ENCODE peak calls at places on chromosomes 2 and 18, in five cellular contexts. One of them, this sample, is unnamed.
A peak's percentile ranks its signal among the peaks of the same experiment; 100 is the strongest.

GRCh38 chr2:150911766-150912280 is 349.8 kb downstream of the RBM43 start:
- DNase-seq in NK-92 treated with Interleukin-12 subunit alpha and Interleukin-12 subunit beta, amount 100 ng/mL, for 24 hours: no peak
- DNase-seq in amniotic stem cell: no peak
- DNase-seq in ACHN: peak; percentile 10
- DNase-seq in pancreas: no peak
- DNase-seq in this sample: no peak

GRCh38 chr2:215784371-215784783 is 229.0 kb downstream of the MREG start:
- DNase-seq in amniotic stem cell: peak; percentile 58
- DNase-seq in NK-92 treated with Interleukin-12 subunit alpha and Interleukin-12 subunit beta, amount 100 ng/mL, for 24 hours: no peak
- DNase-seq in ACHN: no peak
- DNase-seq in pancreas: no peak
- DNase-seq in this sample: no peak

GRCh38 chr2:236685979-236686520 is 116.4 kb downstream of the ACKR3 start:
- DNase-seq in NK-92 treated with Interleukin-12 subunit alpha and Interleukin-12 subunit beta, amount 100 ng/mL, for 24 hours: no peak
- DNase-seq in ACHN: no peak
- DNase-seq in amniotic stem cell: no peak
- DNase-seq in pancreas: no peak
- DNase-seq in this sample: no peak

GRCh38 chr2:205872716-205873115 is 190.4 kb downstream of the NRP2 start:
- DNase-seq in amniotic stem cell: no peak
- DNase-seq in NK-92 treated with Interleukin-12 subunit alpha and Interleukin-12 subunit beta, amount 100 ng/mL, for 24 hours: no peak
- DNase-seq in ACHN: no peak
- DNase-seq in pancreas: no peak
- DNase-seq in this sample: no peak

GRCh38 chr2:159968282-159968900 is 94.0 kb downstream of the PLA2R1 start:
- DNase-seq in ACHN: peak; percentile 70
- DNase-seq in pancreas: no peak
- DNase-seq in amniotic stem cell: peak; percentile 50
- DNase-seq in NK-92 treated with Interleukin-12 subunit alpha and Interleukin-12 subunit beta, amount 100 ng/mL, for 24 hours: no peak
- DNase-seq in this sample: peak; percentile 40

GRCh38 chr18:12694032-12694431 is 8.5 kb downstream of the CEP76 start:
- DNase-seq in NK-92 treated with Interleukin-12 subunit alpha and Interleukin-12 subunit beta, amount 100 ng/mL, for 24 hours: no peak
- DNase-seq in amniotic stem cell: no peak
- DNase-seq in pancreas: no peak
- DNase-seq in ACHN: no peak
- DNase-seq in this sample: peak; percentile 88

GRCh38 chr2:57105694-57106093 is 921.9 kb downstream of the CCDC85A start:
- DNase-seq in NK-92 treated with Interleukin-12 subunit alpha and Interleukin-12 subunit beta, amount 100 ng/mL, for 24 hours: no peak
- DNase-seq in ACHN: no peak
- DNase-seq in amniotic stem cell: no peak
- DNase-seq in pancreas: no peak
- DNase-seq in this sample: no peak

GRCh38 chr2:11930211-11930761 is 183.9 kb downstream of the LPIN1 start:
- DNase-seq in ACHN: no peak
- DNase-seq in NK-92 treated with Interleukin-12 subunit alpha and Interleukin-12 subunit beta, amount 100 ng/mL, for 24 hours: no peak
- DNase-seq in pancreas: no peak
- DNase-seq in amniotic stem cell: no peak
- DNase-seq in this sample: no peak

GRCh38 chr2:27494284-27494943 is 586 bp downstream of the FNDC4 start:
- DNase-seq in pancreas: peak; percentile 63
- DNase-seq in amniotic stem cell: no peak
- DNase-seq in NK-92 treated with Interleukin-12 subunit alpha and Interleukin-12 subunit beta, amount 100 ng/mL, for 24 hours: no peak
- DNase-seq in ACHN: peak; percentile 14
- DNase-seq in this sample: no peak

GRCh38 chr2:147273106-147273505 is 571.7 kb upstream of the ACVR2A start:
- DNase-seq in NK-92 treated with Interleukin-12 subunit alpha and Interleukin-12 subunit beta, amount 100 ng/mL, for 24 hours: no peak
- DNase-seq in pancreas: no peak
- DNase-seq in amniotic stem cell: no peak
- DNase-seq in ACHN: no peak
- DNase-seq in this sample: no peak

GRCh38 chr2:150081775-150082517 is 405.5 kb downstream of the RND3 start:
- DNase-seq in NK-92 treated with Interleukin-12 subunit alpha and Interleukin-12 subunit beta, amount 100 ng/mL, for 24 hours: no peak
- DNase-seq in amniotic stem cell: no peak
- DNase-seq in pancreas: no peak
- DNase-seq in ACHN: no peak
- DNase-seq in this sample: no peak

GRCh38 chr18:50816767-50817166 is 3.0 kb downstream of the MRO start:
- DNase-seq in amniotic stem cell: no peak
- DNase-seq in pancreas: no peak
- DNase-seq in NK-92 treated with Interleukin-12 subunit alpha and Interleukin-12 subunit beta, amount 100 ng/mL, for 24 hours: no peak
- DNase-seq in ACHN: no peak
- DNase-seq in this sample: no peak

GRCh38 chr2:88451647-88452150 is 794 bp downstream of the FOXI3 start:
- DNase-seq in pancreas: peak; percentile 69
- DNase-seq in ACHN: no peak
- DNase-seq in NK-92 treated with Interleukin-12 subunit alpha and Interleukin-12 subunit beta, amount 100 ng/mL, for 24 hours: no peak
- DNase-seq in amniotic stem cell: no peak
- DNase-seq in this sample: no peak

GRCh38 chr2:182548031-182548950 is 121.5 kb upstream of the PDE1A start:
- DNase-seq in pancreas: no peak
- DNase-seq in ACHN: no peak
- DNase-seq in NK-92 treated with Interleukin-12 subunit alpha and Interleukin-12 subunit beta, amount 100 ng/mL, for 24 hours: no peak
- DNase-seq in amniotic stem cell: no peak
- DNase-seq in this sample: no peak

GRCh38 chr2:216698895-216699294 is 3.5 kb upstream of the IGFBP5 start:
- DNase-seq in amniotic stem cell: peak; percentile 68
- DNase-seq in pancreas: no peak
- DNase-seq in ACHN: peak; percentile 73
- DNase-seq in NK-92 treated with Interleukin-12 subunit alpha and Interleukin-12 subunit beta, amount 100 ng/mL, for 24 hours: no peak
- DNase-seq in this sample: peak; percentile 74

GRCh38 chr2:230162981-230163380 is 56.8 kb downstream of the SP110 start:
- DNase-seq in NK-92 treated with Interleukin-12 subunit alpha and Interleukin-12 subunit beta, amount 100 ng/mL, for 24 hours: no peak
- DNase-seq in pancreas: no peak
- DNase-seq in ACHN: no peak
- DNase-seq in amniotic stem cell: no peak
- DNase-seq in this sample: no peak

GRCh38 chr2:58133395-58133794 is 86.8 kb downstream of the VRK2 start:
- DNase-seq in ACHN: no peak
- DNase-seq in amniotic stem cell: no peak
- DNase-seq in NK-92 treated with Interleukin-12 subunit alpha and Interleukin-12 subunit beta, amount 100 ng/mL, for 24 hours: no peak
- DNase-seq in pancreas: no peak
- DNase-seq in this sample: peak; percentile 16

GRCh38 chr18:26813043-26813442 is 52.5 kb downstream of the AQP4 start:
- DNase-seq in ACHN: peak; percentile 63
- DNase-seq in pancreas: no peak
- DNase-seq in NK-92 treated with Interleukin-12 subunit alpha and Interleukin-12 subunit beta, amount 100 ng/mL, for 24 hours: no peak
- DNase-seq in amniotic stem cell: no peak
- DNase-seq in this sample: no peak

GRCh38 chr2:213490087-213490486 is 205.8 kb downstream of the SPAG16 start:
- DNase-seq in ACHN: peak; percentile 11
- DNase-seq in pancreas: no peak
- DNase-seq in amniotic stem cell: no peak
- DNase-seq in NK-92 treated with Interleukin-12 subunit alpha and Interleukin-12 subunit beta, amount 100 ng/mL, for 24 hours: no peak
- DNase-seq in this sample: no peak

GRCh38 chr2:54986266-54986665 is 64.0 kb downstream of the RTN4 start:
- DNase-seq in ACHN: no peak
- DNase-seq in pancreas: no peak
- DNase-seq in NK-92 treated with Interleukin-12 subunit alpha and Interleukin-12 subunit beta, amount 100 ng/mL, for 24 hours: no peak
- DNase-seq in amniotic stem cell: no peak
- DNase-seq in this sample: no peak

GRCh38 chr2:38074775-38075435 is 1.0 kb downstream of the CYP1B1 start:
- DNase-seq in ACHN: no peak
- DNase-seq in pancreas: peak; percentile 65
- DNase-seq in NK-92 treated with Interleukin-12 subunit alpha and Interleukin-12 subunit beta, amount 100 ng/mL, for 24 hours: no peak
- DNase-seq in amniotic stem cell: no peak
- DNase-seq in this sample: no peak

GRCh38 chr18:45606007-45606406 is 9.3 kb upstream of the SLC14A2 start:
- DNase-seq in ACHN: no peak
- DNase-seq in amniotic stem cell: no peak
- DNase-seq in NK-92 treated with Interleukin-12 subunit alpha and Interleukin-12 subunit beta, amount 100 ng/mL, for 24 hours: no peak
- DNase-seq in pancreas: no peak
- DNase-seq in this sample: no peak

GRCh38 chr2:20665261-20666113 is 1.5 kb upstream of the GDF7 start:
- DNase-seq in amniotic stem cell: no peak
- DNase-seq in pancreas: no peak
- DNase-seq in NK-92 treated with Interleukin-12 subunit alpha and Interleukin-12 subunit beta, amount 100 ng/mL, for 24 hours: no peak
- DNase-seq in ACHN: no peak
- DNase-seq in this sample: no peak

GRCh38 chr18:27120246-27120645 is 64.9 kb downstream of the CHST9 start:
- DNase-seq in pancreas: no peak
- DNase-seq in amniotic stem cell: no peak
- DNase-seq in ACHN: no peak
- DNase-seq in NK-92 treated with Interleukin-12 subunit alpha and Interleukin-12 subunit beta, amount 100 ng/mL, for 24 hours: no peak
- DNase-seq in this sample: no peak